ENCODE peak calls at places on chromosomes 1 and 21, in six cellular contexts. One of them, this sample, is unnamed.

GRCh38 chr1:114209971-114210370 is 56.3 kb upstream of the SYT6 start:
- DNase-seq in NCI-H748 treated with DMSO at 0.1 percent for 48 hours: no peak
- DNase-seq in HEK293T: no peak
- DNase-seq in endodermal cell: no peak
- DNase-seq in NCI-H1417: no peak
- DNase-seq in activated T-cell treated with anti-CD3 and anti-CD28 coated beads, Interleukin-2, amount 50 U/mL, for 72 hours: no peak
- DNase-seq in this sample: no peak

GRCh38 chr1:225977937-225978748 is 21.0 kb downstream of the SDE2 start:
- DNase-seq in NCI-H748 treated with DMSO at 0.1 percent for 48 hours: no peak
- DNase-seq in HEK293T: no peak
- DNase-seq in endodermal cell: no peak
- DNase-seq in NCI-H1417: no peak
- DNase-seq in activated T-cell treated with anti-CD3 and anti-CD28 coated beads, Interleukin-2, amount 50 U/mL, for 72 hours: no peak
- DNase-seq in this sample: no peak

GRCh38 chr21:34092241-34092921 is 19.0 kb downstream of the MRPS6 start:
- DNase-seq in NCI-H748 treated with DMSO at 0.1 percent for 48 hours: peak; percentile 10
- DNase-seq in HEK293T: no peak
- DNase-seq in endodermal cell: no peak
- DNase-seq in NCI-H1417: peak; percentile 66
- DNase-seq in activated T-cell treated with anti-CD3 and anti-CD28 coated beads, Interleukin-2, amount 50 U/mL, for 72 hours: no peak
- DNase-seq in this sample: no peak

GRCh38 chr1:219563568-219563967 is 49.3 kb downstream of the ZC3H11B start:
- DNase-seq in NCI-H748 treated with DMSO at 0.1 percent for 48 hours: peak; percentile 80
- DNase-seq in HEK293T: no peak
- DNase-seq in endodermal cell: no peak
- DNase-seq in NCI-H1417: no peak
- DNase-seq in activated T-cell treated with anti-CD3 and anti-CD28 coated beads, Interleukin-2, amount 50 U/mL, for 72 hours: no peak
- DNase-seq in this sample: no peak

GRCh38 chr1:185973645-185974044 is 239.5 kb downstream of the HMCN1 start:
- DNase-seq in NCI-H748 treated with DMSO at 0.1 percent for 48 hours: no peak
- DNase-seq in HEK293T: no peak
- DNase-seq in endodermal cell: no peak
- DNase-seq in NCI-H1417: no peak
- DNase-seq in activated T-cell treated with anti-CD3 and anti-CD28 coated beads, Interleukin-2, amount 50 U/mL, for 72 hours: no peak
- DNase-seq in this sample: peak; percentile 71

GRCh38 chr21:44556879-44557278 is 1.7 kb downstream of the KRTAP10-3 start:
- DNase-seq in NCI-H748 treated with DMSO at 0.1 percent for 48 hours: no peak
- DNase-seq in HEK293T: no peak
- DNase-seq in endodermal cell: peak; percentile 30
- DNase-seq in NCI-H1417: peak; percentile 47
- DNase-seq in activated T-cell treated with anti-CD3 and anti-CD28 coated beads, Interleukin-2, amount 50 U/mL, for 72 hours: no peak
- DNase-seq in this sample: no peak

GRCh38 chr1:218787826-218788225 is 385.9 kb upstream of the LYPLAL1 start:
- DNase-seq in NCI-H748 treated with DMSO at 0.1 percent for 48 hours: no peak
- DNase-seq in HEK293T: no peak
- DNase-seq in endodermal cell: no peak
- DNase-seq in NCI-H1417: no peak
- DNase-seq in activated T-cell treated with anti-CD3 and anti-CD28 coated beads, Interleukin-2, amount 50 U/mL, for 72 hours: no peak
- DNase-seq in this sample: no peak

GRCh38 chr1:20411196-20411980 is 74.6 kb downstream of the CAMK2N1 start:
- DNase-seq in NCI-H748 treated with DMSO at 0.1 percent for 48 hours: no peak
- DNase-seq in HEK293T: no peak
- DNase-seq in endodermal cell: peak; percentile 75
- DNase-seq in NCI-H1417: no peak
- DNase-seq in activated T-cell treated with anti-CD3 and anti-CD28 coated beads, Interleukin-2, amount 50 U/mL, for 72 hours: peak; percentile 16
- DNase-seq in this sample: peak; percentile 88

GRCh38 chr1:186722711-186723309 is 42.6 kb upstream of the PTGS2 start:
- DNase-seq in NCI-H748 treated with DMSO at 0.1 percent for 48 hours: no peak
- DNase-seq in HEK293T: peak; percentile 61
- DNase-seq in endodermal cell: no peak
- DNase-seq in NCI-H1417: no peak
- DNase-seq in activated T-cell treated with anti-CD3 and anti-CD28 coated beads, Interleukin-2, amount 50 U/mL, for 72 hours: peak; percentile 41
- DNase-seq in this sample: peak; percentile 61

GRCh38 chr1:228010921-228011320 is 4.1 kb downstream of the WNT3A start:
- DNase-seq in NCI-H748 treated with DMSO at 0.1 percent for 48 hours: no peak
- DNase-seq in HEK293T: peak; percentile 6
- DNase-seq in endodermal cell: no peak
- DNase-seq in NCI-H1417: no peak
- DNase-seq in activated T-cell treated with anti-CD3 and anti-CD28 coated beads, Interleukin-2, amount 50 U/mL, for 72 hours: no peak
- DNase-seq in this sample: no peak

GRCh38 chr1:21547876-21548275 is 38.7 kb downstream of the ALPL start:
- DNase-seq in NCI-H748 treated with DMSO at 0.1 percent for 48 hours: no peak
- DNase-seq in HEK293T: no peak
- DNase-seq in endodermal cell: no peak
- DNase-seq in NCI-H1417: no peak
- DNase-seq in activated T-cell treated with anti-CD3 and anti-CD28 coated beads, Interleukin-2, amount 50 U/mL, for 72 hours: no peak
- DNase-seq in this sample: no peak

GRCh38 chr1:152189657-152190442 is 30.8 kb upstream of the RPTN start:
- DNase-seq in NCI-H748 treated with DMSO at 0.1 percent for 48 hours: peak; percentile 74
- DNase-seq in HEK293T: peak; percentile 60
- DNase-seq in endodermal cell: peak; percentile 81
- DNase-seq in NCI-H1417: peak; percentile 71
- DNase-seq in activated T-cell treated with anti-CD3 and anti-CD28 coated beads, Interleukin-2, amount 50 U/mL, for 72 hours: peak; percentile 72
- DNase-seq in this sample: peak; percentile 74

GRCh38 chr1:58773406-58773840 is 10.4 kb downstream of the JUN start:
- DNase-seq in NCI-H748 treated with DMSO at 0.1 percent for 48 hours: no peak
- DNase-seq in HEK293T: no peak
- DNase-seq in endodermal cell: no peak
- DNase-seq in NCI-H1417: peak; percentile 54
- DNase-seq in activated T-cell treated with anti-CD3 and anti-CD28 coated beads, Interleukin-2, amount 50 U/mL, for 72 hours: no peak
- DNase-seq in this sample: peak; percentile 65

GRCh38 chr1:41241748-41242644 is at the start of gene SCMH1:
- DNase-seq in NCI-H748 treated with DMSO at 0.1 percent for 48 hours: peak; percentile 99
- DNase-seq in HEK293T: peak; percentile 69
- DNase-seq in endodermal cell: peak; percentile 86
- DNase-seq in NCI-H1417: peak; percentile 83
- DNase-seq in activated T-cell treated with anti-CD3 and anti-CD28 coated beads, Interleukin-2, amount 50 U/mL, for 72 hours: peak; percentile 73
- DNase-seq in this sample: no peak

GRCh38 chr1:100034465-100034864 is 64.7 kb downstream of the SLC35A3 start:
- DNase-seq in NCI-H748 treated with DMSO at 0.1 percent for 48 hours: peak; percentile 19
- DNase-seq in HEK293T: peak; percentile 56
- DNase-seq in endodermal cell: no peak
- DNase-seq in NCI-H1417: peak; percentile 13
- DNase-seq in activated T-cell treated with anti-CD3 and anti-CD28 coated beads, Interleukin-2, amount 50 U/mL, for 72 hours: no peak
- DNase-seq in this sample: peak; percentile 18

GRCh38 chr1:3190256-3191041 is 121.4 kb downstream of the PRDM16 start:
- DNase-seq in NCI-H748 treated with DMSO at 0.1 percent for 48 hours: no peak
- DNase-seq in HEK293T: no peak
- DNase-seq in endodermal cell: no peak
- DNase-seq in NCI-H1417: no peak
- DNase-seq in activated T-cell treated with anti-CD3 and anti-CD28 coated beads, Interleukin-2, amount 50 U/mL, for 72 hours: no peak
- DNase-seq in this sample: no peak

GRCh38 chr1:169307176-169307575 is 60.4 kb downstream of the NME7 start:
- DNase-seq in NCI-H748 treated with DMSO at 0.1 percent for 48 hours: peak; percentile 38
- DNase-seq in HEK293T: no peak
- DNase-seq in endodermal cell: no peak
- DNase-seq in NCI-H1417: peak; percentile 8
- DNase-seq in activated T-cell treated with anti-CD3 and anti-CD28 coated beads, Interleukin-2, amount 50 U/mL, for 72 hours: no peak
- DNase-seq in this sample: no peak

This sample was measured in bronchial epithelial cell.